ENCODE peak calls at places on chromosomes 1 and 21, in seven cellular contexts. C, Q, A, N, W, D and S are unnamed samples.

GRCh38 chr1:117401761-117402160 is 34.5 kb downstream of the MAN1A2 start:
- DNase-seq in C (no peak), Q (no peak), A (no peak), N (no peak), W (no peak), D (no peak), S (no peak)

GRCh38 chr1:79074975-79075374 is 68.4 kb upstream of the ADGRL4 start:
- DNase-seq in C (no peak), Q (no peak), A (no peak), N (no peak), W (peak), D (no peak), S (no peak)

GRCh38 chr1:64471218-64471719 is 1.3 kb downstream of the CACHD1 start:
- DNase-seq in C (peak), Q (peak), A (no peak), N (peak), W (peak), D (no peak), S (peak)

GRCh38 chr21:18832950-18833349 is 429.4 kb upstream of the TMPRSS15 start:
- DNase-seq in C (peak), Q (peak), A (no peak), N (no peak), W (peak), D (no peak), S (no peak)

GRCh38 chr1:173161510-173162221 is 45.5 kb downstream of the TNFSF4 start:
- DNase-seq in C (peak), Q (peak), A (no peak), N (no peak), W (peak), D (no peak), S (no peak)

GRCh38 chr1:162498442-162498785 is 796 bp downstream of the UHMK1 start:
- DNase-seq in C (no peak), Q (no peak), A (no peak), N (no peak), W (peak), D (no peak), S (no peak)

GRCh38 chr1:227299688-227300087 is 18.6 kb downstream of the CDC42BPA start:
- DNase-seq in C (no peak), Q (no peak), A (no peak), N (no peak), W (peak), D (no peak), S (no peak)

GRCh38 chr1:209875510-209875909 is 47.7 kb downstream of the UTP25 start:
- DNase-seq in C (peak), Q (peak), A (no peak), N (peak), W (peak), D (no peak), S (no peak)

GRCh38 chr1:29410476-29410875 is 174.2 kb downstream of the PTPRU start:
- DNase-seq in C (no peak), Q (no peak), A (no peak), N (peak), W (no peak), D (no peak), S (no peak)

GRCh38 chr1:38083541-38083940 is 36.9 kb upstream of the POU3F1 start:
- DNase-seq in C (no peak), Q (no peak), A (no peak), N (no peak), W (no peak), D (no peak), S (no peak)

GRCh38 chr1:156368157-156368658 is 803 bp upstream of the RHBG start:
- DNase-seq in C (no peak), Q (no peak), A (no peak), N (no peak), W (peak), D (no peak), S (no peak)

GRCh38 chr21:15695241-15695640 is 34.5 kb upstream of the USP25 start:
- DNase-seq in C (no peak), Q (no peak), A (no peak), N (no peak), W (no peak), D (no peak), S (no peak)

GRCh38 chr1:229070168-229070567 is 200.7 kb upstream of the RAB4A start:
- DNase-seq in C (peak), Q (peak), A (no peak), N (peak), W (peak), D (no peak), S (no peak)

GRCh38 chr1:96048572-96048971 is 673.0 kb upstream of the PTBP2 start:
- DNase-seq in C (no peak), Q (no peak), A (no peak), N (no peak), W (no peak), D (no peak), S (no peak)